ENCODE peak calls at places on chromosome 1, in eight cellular contexts. R is stimulated activated CD4-positive, alpha-beta T cell treated with anti-CD3 and anti-CD28 coated beads, Interleukin-1b, Interleukin-23, amount 100 ng/mL, for 48 hours; D is HEK293T; L is HT1080; H is AG09309; U is WERI-Rb-1; S is EL; T is stimulated activated CD8-positive, alpha-beta memory T cell treated with anti-CD3 and anti-CD28 coated beads, Interleukin-12 subunit alpha, Interleukin-12 subunit beta, amount 100 ng/mL, for 1 hour. N is an unnamed sample.

GRCh38 chr1:15153184-15153841 is at the start of gene TMEM51:
- DNase-seq in R (no peak), D (peak; percentile 86), L (peak; percentile 73), H (no peak), U (peak; percentile 85), S (peak; percentile 73), T (no peak), N (no peak)

GRCh38 chr1:204887846-204888245 is 17.2 kb downstream of the NFASC start:
- DNase-seq in R (no peak), D (no peak), L (no peak), H (no peak), U (no peak), S (no peak), T (no peak), N (no peak)

GRCh38 chr1:220189750-220190347 is 82.4 kb downstream of the RAB3GAP2 start:
- DNase-seq in R (no peak), D (peak; percentile 30), L (peak; percentile 7), H (no peak), U (no peak), S (peak; percentile 33), T (no peak), N (no peak)

GRCh38 chr1:228285661-228286504 is 78.0 kb downstream of the OBSCN start:
- DNase-seq in R (no peak), D (no peak), L (no peak), H (no peak), U (no peak), S (no peak), T (no peak), N (no peak)

GRCh38 chr1:93681549-93682412 is at the start of gene BCAR3:
- DNase-seq in R (no peak), D (peak; percentile 76), L (peak; percentile 82), H (no peak), U (peak; percentile 69), S (peak; percentile 80), T (no peak), N (peak; percentile 21)

GRCh38 chr1:215987092-215987855 is 420.2 kb downstream of the KCTD3 start:
- DNase-seq in R (no peak), D (no peak), L (no peak), H (no peak), U (no peak), S (peak; percentile 38), T (no peak), N (no peak)

GRCh38 chr1:222739929-222740328 is 2.9 kb downstream of the FAM177B start:
- DNase-seq in R (no peak), D (no peak), L (no peak), H (no peak), U (no peak), S (no peak), T (no peak), N (no peak)

GRCh38 chr1:18192974-18193373 is 85.4 kb downstream of the IGSF21 start:
- DNase-seq in R (no peak), D (no peak), L (no peak), H (no peak), U (no peak), S (no peak), T (no peak), N (no peak)

N was measured in activated CD8-positive, alpha-beta T cell treated with anti-CD3 and anti-CD28 coated beads for 36 hours.